ENCODE peak calls at places on chromosomes 16 and 17, in four cellular contexts. Q is foreskin fibroblast; B is activated T-cell treated with anti-CD3 and anti-CD28 coated beads, Interleukin-2, amount 50 U/mL, for 48 hours; A is adrenal gland. F is an unnamed sample.

GRCh38 chr17:64682261-64683181 is 20.4 kb upstream of the SMURF2 start:
- DNase-seq in A (no peak), B (no peak), Q (peak; percentile 72), F (peak; percentile 93)

GRCh38 chr16:588639-588888 is 1.3 kb upstream of the RAB40C start:
- DNase-seq in B (peak; percentile 76), Q (peak; percentile 78), A (peak; percentile 83), F (peak; percentile 59)

GRCh38 chr16:29844575-29845331 is 18.3 kb downstream of the CDIPT start:
- DNase-seq in B (no peak), A (peak; percentile 85), Q (no peak), F (no peak)

GRCh38 chr17:284676-285355 is 67.8 kb downstream of the RPH3AL start:
- DNase-seq in Q (no peak), B (no peak), A (peak; percentile 3), F (no peak)

GRCh38 chr17:5683241-5683640 is 98.9 kb upstream of the NLRP1 start:
- DNase-seq in B (no peak), A (no peak), Q (no peak), F (no peak)

GRCh38 chr17:47789611-47790520 is 31.7 kb downstream of the OSBPL7 start:
- DNase-seq in A (peak; percentile 65), B (peak; percentile 73), Q (peak; percentile 82), F (peak; percentile 19)

GRCh38 chr17:80792373-80792781 is 199.3 kb upstream of the CHMP6 start:
- DNase-seq in Q (peak; percentile 36), A (no peak), B (no peak), F (no peak)

GRCh38 chr16:28839004-28839639 is 7.0 kb downstream of the TUFM start:
- DNase-seq in B (no peak), Q (peak; percentile 19), A (no peak), F (no peak)

GRCh38 chr17:67393809-67394418 is 16.8 kb downstream of the PITPNC1 start:
- DNase-seq in A (no peak), Q (no peak), B (no peak), F (no peak)

GRCh38 chr16:3716831-3717234 is 491 bp downstream of the TRAP1 start:
- DNase-seq in B (peak; percentile 68), A (peak; percentile 36), Q (peak; percentile 41), F (no peak)

GRCh38 chr16:88613911-88614817 is 24.2 kb upstream of the IL17C start:
- DNase-seq in A (peak; percentile 48), B (no peak), Q (no peak), F (no peak)

GRCh38 chr16:11494029-11494428 is 92.7 kb downstream of the LITAF start:
- DNase-seq in Q (no peak), B (no peak), A (no peak), F (no peak)

GRCh38 chr16:30379165-30379783 is 3.1 kb downstream of the SEPTIN1 start:
- DNase-seq in Q (no peak), B (no peak), A (no peak), F (no peak)

GRCh38 chr16:50635505-50636392 is 45.4 kb downstream of the SNX20 start:
- DNase-seq in A (no peak), Q (no peak), B (peak; percentile 46), F (no peak)

GRCh38 chr16:81486555-81487061 is 42.0 kb downstream of the CMIP start:
- DNase-seq in B (no peak), Q (peak; percentile 95), A (peak; percentile 72), F (no peak)

GRCh38 chr17:9768381-9768934 is 22.9 kb downstream of the DHRS7C start:
- DNase-seq in A (no peak), Q (peak; percentile 32), B (peak; percentile 22), F (peak; percentile 40)

GRCh38 chr16:27110524-27110896 is 43.8 kb downstream of the C16orf82 start:
- DNase-seq in B (no peak), A (no peak), Q (no peak), F (no peak)

GRCh38 chr17:21463779-21464407 is 87.7 kb downstream of the KCNJ12 start:
- DNase-seq in Q (peak; percentile 10), A (peak; percentile 29), B (no peak), F (no peak)

GRCh38 chr17:58813712-58814111 is 58.1 kb downstream of the PPM1E start:
- DNase-seq in B (no peak), Q (no peak), A (no peak), F (no peak)

GRCh38 chr16:1584926-1585487 is 26.9 kb downstream of the IFT140 start:
- DNase-seq in A (no peak), Q (no peak), B (no peak), F (no peak)

GRCh38 chr16:88634994-88635670 is 3.2 kb upstream of the IL17C start:
- DNase-seq in B (no peak), Q (peak; percentile 33), A (no peak), F (peak; percentile 18)

GRCh38 chr17:4886830-4887229 is 12.5 kb upstream of the C17orf107 start:
- DNase-seq in Q (no peak), B (no peak), A (no peak), F (no peak)

GRCh38 chr17:36849871-36850348 is 87.4 kb upstream of the LHX1 start:
- DNase-seq in A (no peak), Q (peak; percentile 65), B (peak; percentile 77), F (peak; percentile 64)

GRCh38 chr17:49557204-49558024 is 18.3 kb upstream of the NXPH3 start:
- DNase-seq in A (no peak), B (peak; percentile 54), Q (peak; percentile 74), F (peak; percentile 20)

GRCh38 chr16:11277607-11278337 is 1.5 kb upstream of the PRM2 start:
- DNase-seq in A (no peak), B (no peak), Q (no peak), F (no peak)

GRCh38 chr16:51383909-51384308 is 232.8 kb upstream of the SALL1 start:
- DNase-seq in A (no peak), Q (no peak), B (no peak), F (no peak)

GRCh38 chr17:80104321-80104955 is 3.1 kb downstream of the GAA start:
- DNase-seq in Q (no peak), B (no peak), A (peak; percentile 54), F (no peak)